ENCODE peak calls at places on chromosomes 6 and 20, in five cellular contexts. I is dorsolateral prefrontal cortex, K is brain microvascular endothelial cell, B is cardiac muscle cell, U is tibial artery. Q is an unnamed sample.

GRCh38 chr20:63538204-63539091 is 1.3 kb upstream of the PTK6 start:
- DNase-seq in I (no peak), K (no peak), B (no peak), U (no peak), Q (peak; percentile 88)

GRCh38 chr6:108453601-108454157 is 107.0 kb upstream of the FOXO3 start:
- DNase-seq in I (no peak), K (peak; percentile 92), B (peak; percentile 87), U (no peak), Q (no peak)

GRCh38 chr6:170135461-170135820 is 155.4 kb downstream of the DLL1 start:
- DNase-seq in I (peak; percentile 6), K (no peak), B (no peak), U (peak; percentile 11), Q (peak; percentile 50)

GRCh38 chr6:33882154-33882553 is 78.4 kb upstream of the MLN start:
- DNase-seq in I (no peak), K (no peak), B (peak; percentile 87), U (no peak), Q (peak; percentile 74)

GRCh38 chr6:27558028-27558724 is 85.3 kb upstream of the ZNF184 start:
- DNase-seq in I (no peak), K (no peak), B (no peak), U (no peak), Q (no peak)

GRCh38 chr20:10218536-10219451 is at the start of gene SNAP25:
- DNase-seq in I (peak; percentile 83), K (peak; percentile 68), B (peak; percentile 96), U (peak; percentile 23), Q (peak; percentile 76)

GRCh38 chr20:47266847-47267515 is 89.5 kb downstream of the ZMYND8 start:
- DNase-seq in I (no peak), K (no peak), B (no peak), U (no peak), Q (no peak)

GRCh38 chr20:49821850-49822249 is 9.2 kb downstream of the SLC9A8 start:
- DNase-seq in I (no peak), K (peak; percentile 32), B (peak; percentile 79), U (no peak), Q (no peak)

GRCh38 chr6:139655783-139656705 is 281.6 kb upstream of the CITED2 start:
- DNase-seq in I (no peak), K (no peak), B (no peak), U (no peak), Q (no peak)

GRCh38 chr6:13710552-13711383 is 867 bp downstream of the RANBP9 start:
- DNase-seq in I (no peak), K (no peak), B (no peak), U (peak; percentile 31), Q (peak; percentile 24)

GRCh38 chr20:60206259-60206658 is 248.0 kb downstream of the CDH26 start:
- DNase-seq in I (no peak), K (peak; percentile 54), B (peak; percentile 8), U (no peak), Q (no peak)

GRCh38 chr6:140319209-140319608 is 944.8 kb upstream of the CITED2 start:
- DNase-seq in I (no peak), K (peak; percentile 12), B (peak; percentile 48), U (no peak), Q (no peak)

GRCh38 chr6:2578729-2579128 is 172.0 kb downstream of the MYLK4 start:
- DNase-seq in I (no peak), K (no peak), B (peak; percentile 60), U (no peak), Q (no peak)

GRCh38 chr20:18692453-18692852 is 104.6 kb downstream of the DTD1 start:
- DNase-seq in I (no peak), K (no peak), B (no peak), U (no peak), Q (no peak)

GRCh38 chr6:137389150-137389664 is 105.0 kb downstream of the OLIG3 start:
- DNase-seq in I (no peak), K (peak; percentile 1), B (peak; percentile 50), U (peak; percentile 32), Q (no peak)

GRCh38 chr6:3235969-3236368 is 8.5 kb upstream of the TUBB2B start:
- DNase-seq in I (no peak), K (no peak), B (no peak), U (no peak), Q (no peak)

GRCh38 chr6:89215391-89215790 is 1.8 kb downstream of the GABRR1 start:
- DNase-seq in I (no peak), K (no peak), B (no peak), U (no peak), Q (no peak)

GRCh38 chr6:89217308-89217999 is at the start of gene GABRR1:
- DNase-seq in I (no peak), K (no peak), B (no peak), U (no peak), Q (no peak)

GRCh38 chr6:89214197-89214596 is 3.0 kb downstream of the GABRR1 start:
- DNase-seq in I (no peak), K (no peak), B (no peak), U (no peak), Q (no peak)

GRCh38 chr6:89212472-89212871 is 4.7 kb downstream of the GABRR1 start:
- DNase-seq in I (no peak), K (no peak), B (no peak), U (no peak), Q (no peak)

DNA sequence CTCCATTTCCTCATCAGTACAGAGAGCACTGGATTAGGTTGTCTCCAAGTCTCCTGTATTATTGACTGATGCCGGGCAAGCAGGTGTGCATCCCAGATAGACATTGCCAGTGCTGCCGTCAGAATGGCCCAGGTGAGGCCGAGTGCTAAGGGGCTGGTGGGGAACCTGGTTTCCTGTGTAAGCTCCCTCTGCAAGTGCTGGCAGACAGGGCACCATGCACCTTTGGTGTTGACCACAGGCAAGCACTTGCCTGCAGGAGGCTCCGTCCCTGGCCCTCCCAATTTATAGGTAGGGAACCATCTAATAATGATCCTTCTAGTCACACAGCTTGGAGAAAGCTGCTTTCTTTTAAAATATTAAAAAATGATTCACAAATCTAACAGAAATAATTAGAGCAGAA is 747 bp downstream of the GABRR1 start:
- DNase-seq in I (no peak), K (no peak), B (no peak), U (no peak), Q (no peak)
- H3K27ac ChIP-seq in I (no peak overlapping the region), K (no peak overlapping the region), B (no peak overlapping the region), U (no peak overlapping the region), Q (no peak overlapping the region)

GRCh38 chr6:69584536-69584912 is 212.3 kb downstream of the LMBRD1 start:
- DNase-seq in I (no peak), K (peak; percentile 31), B (no peak), U (no peak), Q (no peak)

GRCh38 chr6:69580696-69581095 is 216.1 kb downstream of the LMBRD1 start:
- DNase-seq in I (no peak), K (no peak), B (no peak), U (no peak), Q (no peak)

GRCh38 chr6:69589626-69590025 is 207.2 kb downstream of the LMBRD1 start:
- DNase-seq in I (no peak), K (no peak), B (no peak), U (no peak), Q (no peak)

GRCh38 chr6:69581576-69581975 is 215.2 kb downstream of the LMBRD1 start:
- DNase-seq in I (no peak), K (no peak), B (no peak), U (no peak), Q (no peak)

DNA sequence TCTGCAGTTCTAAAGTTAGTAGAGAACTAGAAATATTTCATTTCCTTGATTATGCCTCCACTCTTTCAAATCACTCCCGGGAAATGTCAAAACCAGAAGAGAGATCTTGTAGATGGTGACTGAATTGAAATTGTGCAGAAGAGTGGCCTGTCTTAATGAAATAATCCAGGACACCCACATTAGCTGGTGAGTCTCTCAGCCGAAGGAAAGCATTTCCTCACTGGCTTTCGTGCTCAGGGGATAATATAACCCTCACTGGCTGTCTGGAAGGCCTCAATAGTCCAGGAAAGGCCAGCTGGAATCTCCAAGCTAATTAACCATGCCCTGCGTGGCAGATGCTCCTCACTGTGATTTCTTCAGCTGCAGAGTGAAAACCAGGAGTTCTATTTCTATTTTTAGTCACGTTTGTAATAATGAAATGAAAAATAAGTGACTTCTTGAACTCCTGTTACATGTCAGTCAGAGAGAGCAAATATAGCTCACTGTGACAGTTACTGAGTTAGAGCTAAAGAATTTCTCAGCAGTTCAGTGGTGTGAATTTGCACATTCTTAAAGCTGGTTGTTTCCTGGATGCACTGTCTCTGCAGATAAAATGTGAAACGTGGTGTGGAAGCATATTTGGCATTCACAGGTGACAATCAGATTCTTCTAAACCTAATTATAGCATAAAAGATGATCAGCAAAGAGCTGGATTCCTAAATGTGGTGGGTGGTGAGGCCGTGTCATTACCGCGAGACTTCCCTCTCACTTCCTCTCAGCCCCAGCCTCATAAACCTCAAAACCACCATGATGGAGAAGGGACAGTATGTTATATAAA is 211.7 kb downstream of the LMBRD1 start:
- DNase-seq in I (no peak), K (peak; percentile 27), B (no peak), U (no peak), Q (no peak)
- H3K27ac ChIP-seq in I (peak overlapping the region; percentile 52), K (peak overlapping the region; percentile 73), B (peak overlapping the region; percentile 91), U (no peak overlapping the region), Q (no peak overlapping the region)

GRCh38 chr6:43671011-43671800 is 16.4 kb downstream of the MRPS18A start:
- DNase-seq in I (no peak), K (no peak), B (no peak), U (no peak), Q (no peak)
- H3K27ac ChIP-seq in I (no peak overlapping the region), K (no peak overlapping the region), B (peak overlapping the region; percentile 86), U (peak overlapping the region; percentile 74), Q (peak overlapping the region; percentile 34)

GRCh38 chr6:156024339-156024738 is 568.7 kb upstream of the NOX3 start:
- DNase-seq in I (no peak), K (no peak), B (no peak), U (no peak), Q (no peak)

GRCh38 chr6:156017838-156018237 is 562.2 kb upstream of the NOX3 start:
- DNase-seq in I (no peak), K (no peak), B (peak; percentile 26), U (no peak), Q (no peak)

GRCh38 chr6:156016186-156016976 is 560.7 kb upstream of the NOX3 start:
- DNase-seq in I (no peak), K (no peak), B (no peak), U (no peak), Q (no peak)

GRCh38 chr6:156026543-156027268 is 571.1 kb upstream of the NOX3 start:
- DNase-seq in I (no peak), K (no peak), B (no peak), U (peak; percentile 31), Q (no peak)

DNA sequence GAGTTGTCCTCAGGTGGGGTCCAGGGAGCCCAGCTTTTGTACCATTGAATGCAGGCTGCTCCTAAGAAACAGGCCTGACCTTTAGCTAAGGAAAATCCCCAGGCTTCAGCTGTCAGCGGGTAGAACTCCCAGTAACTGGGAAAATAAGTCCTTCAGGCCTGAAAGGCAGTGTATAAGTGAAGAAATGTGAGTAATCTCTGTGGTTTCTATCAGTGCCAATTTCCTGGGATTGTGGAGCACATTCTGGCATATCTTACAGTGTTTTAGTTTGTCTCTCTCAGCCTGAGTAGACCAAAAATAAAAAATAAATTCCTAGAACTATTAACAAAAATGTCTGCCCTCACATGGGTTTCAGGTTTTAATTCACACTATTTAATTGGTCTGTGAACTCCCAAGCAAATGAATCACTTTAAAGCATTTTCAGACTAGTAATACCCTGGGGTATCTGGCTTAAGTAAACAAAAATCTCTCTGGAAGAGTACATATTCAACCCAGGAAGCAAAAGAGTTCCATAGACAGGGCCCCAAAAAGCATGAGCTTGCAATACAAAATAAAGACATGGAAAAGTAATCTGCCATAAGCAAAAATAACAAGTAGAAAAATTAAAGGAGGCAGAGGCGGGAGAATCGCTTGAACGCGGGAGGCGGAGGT is 566.2 kb upstream of the NOX3 start:
- DNase-seq in I (no peak), K (peak; percentile 16), B (peak; percentile 79), U (no peak), Q (no peak)
- H3K27ac ChIP-seq in I (no peak overlapping the region), K (no peak overlapping the region), B (no peak overlapping the region), U (peak overlapping the region; percentile 71), Q (peak overlapping the region; percentile 89)

Q was measured in breast epithelium.